ENCODE peak calls at places on chromosomes 11 and 22, in six cellular contexts. One of them, this sample, is unnamed.

GRCh38 chr11:86069408-86070086 is 663 bp upstream of the PICALM start:
- DNase-seq in A549: peak; percentile 86
- DNase-seq in K562: peak; percentile 83
- DNase-seq in endothelial cell of umbilical vein: peak; percentile 98
- DNase-seq in HepG2: peak; percentile 76
- DNase-seq in NB4: peak; percentile 94
- DNase-seq in this sample: peak; percentile 62

GRCh38 chr11:31796523-31797226 is 14.4 kb downstream of the PAX6 start:
- DNase-seq in A549: no peak
- DNase-seq in K562: no peak
- DNase-seq in endothelial cell of umbilical vein: no peak
- DNase-seq in HepG2: no peak
- DNase-seq in NB4: no peak
- DNase-seq in this sample: no peak

GRCh38 chr11:65430406-65431217 is 8.0 kb downstream of the NEAT1 start:
- DNase-seq in A549: peak; percentile 62
- DNase-seq in K562: peak; percentile 44
- DNase-seq in endothelial cell of umbilical vein: peak; percentile 60
- DNase-seq in HepG2: no peak
- DNase-seq in NB4: peak; percentile 39
- DNase-seq in this sample: no peak

GRCh38 chr11:15770798-15771414 is 585.4 kb downstream of the SOX6 start:
- DNase-seq in A549: peak; percentile 36
- DNase-seq in K562: peak; percentile 61
- DNase-seq in endothelial cell of umbilical vein: peak; percentile 16
- DNase-seq in HepG2: peak; percentile 25
- DNase-seq in NB4: peak; percentile 43
- DNase-seq in this sample: no peak

GRCh38 chr11:88352139-88352538 is 14.6 kb upstream of the CTSC start:
- DNase-seq in A549: no peak
- DNase-seq in K562: no peak
- DNase-seq in endothelial cell of umbilical vein: peak; percentile 55
- DNase-seq in HepG2: no peak
- DNase-seq in NB4: no peak
- DNase-seq in this sample: no peak

GRCh38 chr11:88421530-88421929 is 84.0 kb upstream of the CTSC start:
- DNase-seq in A549: no peak
- DNase-seq in K562: peak; percentile 86
- DNase-seq in endothelial cell of umbilical vein: no peak
- DNase-seq in HepG2: no peak
- DNase-seq in NB4: peak; percentile 86
- DNase-seq in this sample: peak; percentile 31

GRCh38 chr22:35436421-35436820 is 36.5 kb downstream of the MCM5 start:
- DNase-seq in A549: no peak
- DNase-seq in K562: no peak
- DNase-seq in endothelial cell of umbilical vein: no peak
- DNase-seq in HepG2: no peak
- DNase-seq in NB4: no peak
- DNase-seq in this sample: no peak

GRCh38 chr11:36454991-36455611 is 55.0 kb downstream of the TRAF6 start:
- DNase-seq in A549: no peak
- DNase-seq in K562: no peak
- DNase-seq in endothelial cell of umbilical vein: no peak
- DNase-seq in HepG2: no peak
- DNase-seq in NB4: peak; percentile 44
- DNase-seq in this sample: no peak

GRCh38 chr22:45343143-45343542 is 33.4 kb downstream of the FAM118A start:
- DNase-seq in A549: no peak
- DNase-seq in K562: no peak
- DNase-seq in endothelial cell of umbilical vein: no peak
- DNase-seq in HepG2: no peak
- DNase-seq in NB4: no peak
- DNase-seq in this sample: no peak

GRCh38 chr11:59866397-59866796 is at the start of gene TCN1:
- DNase-seq in A549: peak; percentile 56
- DNase-seq in K562: no peak
- DNase-seq in endothelial cell of umbilical vein: no peak
- DNase-seq in HepG2: no peak
- DNase-seq in NB4: peak; percentile 93
- DNase-seq in this sample: no peak

GRCh38 chr11:73542175-73542574 is 55.7 kb downstream of the FAM168A start:
- DNase-seq in A549: no peak
- DNase-seq in K562: no peak
- DNase-seq in endothelial cell of umbilical vein: no peak
- DNase-seq in HepG2: no peak
- DNase-seq in NB4: peak; percentile 61
- DNase-seq in this sample: no peak

GRCh38 chr11:69149646-69150045 is 6.1 kb upstream of the SMIM38 start:
- DNase-seq in A549: no peak
- DNase-seq in K562: no peak
- DNase-seq in endothelial cell of umbilical vein: no peak
- DNase-seq in HepG2: no peak
- DNase-seq in NB4: no peak
- DNase-seq in this sample: no peak

GRCh38 chr22:17087176-17088131 is 2.7 kb downstream of the IL17RA start:
- DNase-seq in A549: no peak
- DNase-seq in K562: peak; percentile 27
- DNase-seq in endothelial cell of umbilical vein: no peak
- DNase-seq in HepG2: no peak
- DNase-seq in NB4: peak; percentile 88
- DNase-seq in this sample: peak; percentile 55

GRCh38 chr11:45390407-45390806 is 104.3 kb upstream of the SYT13 start:
- DNase-seq in A549: no peak
- DNase-seq in K562: no peak
- DNase-seq in endothelial cell of umbilical vein: no peak
- DNase-seq in HepG2: peak; percentile 49
- DNase-seq in NB4: peak; percentile 79
- DNase-seq in this sample: no peak

DNA sequence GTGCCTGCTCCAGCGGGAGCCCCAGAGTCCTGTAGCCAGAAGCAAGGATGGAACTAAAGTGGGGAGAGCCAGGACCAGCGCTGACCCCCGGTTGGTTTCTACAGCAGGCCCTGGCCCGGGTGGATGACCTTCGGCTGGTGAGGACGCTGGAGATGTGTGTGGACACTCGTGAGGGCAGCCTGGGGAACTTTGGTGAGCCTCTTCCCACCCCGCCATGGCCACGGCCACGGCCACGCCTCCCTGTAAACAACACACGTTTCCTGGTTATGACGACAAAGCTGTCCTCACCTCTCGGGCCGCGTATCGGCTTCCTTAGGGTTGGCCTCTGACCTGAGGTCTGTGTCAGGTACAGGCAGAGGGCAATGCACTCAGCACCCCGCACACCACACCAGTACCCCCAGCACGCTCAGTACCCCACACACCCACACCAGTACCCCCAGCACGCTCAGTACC is 4.1 kb downstream of the LRRC56 start:
- DNase-seq in A549: no peak
- DNase-seq in K562: no peak
- DNase-seq in endothelial cell of umbilical vein: no peak
- DNase-seq in HepG2: no peak
- DNase-seq in NB4: no peak
- DNase-seq in this sample: no peak
- TF ChIP-seq MYC in A549: no peak
- TF ChIP-seq MYC in K562: no peak
- TF ChIP-seq MYC in endothelial cell of umbilical vein: no peak
- TF ChIP-seq MYC in HepG2: no peak
- TF ChIP-seq MYC in NB4: no peak
- TF ChIP-seq MYC in this sample: no peak

DNA sequence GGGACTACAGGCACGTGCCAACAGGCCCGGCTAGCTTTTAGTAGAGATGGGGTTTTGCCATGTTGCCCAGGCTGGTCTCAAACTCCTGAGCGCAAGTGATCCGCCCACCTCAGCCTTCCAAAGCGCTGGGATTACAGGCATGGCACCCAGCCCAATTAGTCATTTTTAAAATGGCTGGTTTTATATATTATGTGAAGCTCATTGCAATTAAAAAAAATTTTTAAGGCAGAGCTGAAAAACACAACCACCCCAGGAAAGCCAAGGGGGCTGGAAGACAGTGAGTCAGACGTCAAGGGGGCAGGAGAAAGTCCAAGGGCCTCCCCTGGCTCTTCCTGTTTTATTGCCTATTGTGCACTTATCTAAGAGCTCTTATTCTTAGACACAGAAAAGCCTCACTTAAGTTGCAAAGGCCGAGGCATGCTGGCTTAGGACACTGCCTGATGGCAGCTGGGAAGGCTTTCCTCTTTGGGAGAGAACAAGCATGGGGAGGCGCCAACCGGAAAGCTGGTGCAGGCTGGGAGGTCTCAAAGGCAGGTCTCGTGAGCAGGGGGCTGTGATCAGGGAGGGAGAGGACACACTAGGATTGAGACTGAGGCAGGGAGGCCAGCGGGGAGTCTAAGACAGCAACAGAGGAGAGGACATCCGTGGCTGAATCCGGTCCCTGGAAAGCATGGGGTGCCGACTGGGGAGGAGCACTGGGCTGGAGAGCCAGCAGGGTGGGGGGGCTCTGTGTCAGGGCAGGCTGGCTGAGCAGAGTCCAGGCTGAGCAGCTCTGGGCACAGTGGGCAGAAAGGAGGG is 11.1 kb upstream of the OSM start:
- DNase-seq in A549: no peak
- DNase-seq in K562: no peak
- DNase-seq in endothelial cell of umbilical vein: peak; percentile 89
- DNase-seq in HepG2: no peak
- DNase-seq in NB4: peak; percentile 85
- DNase-seq in this sample: no peak
- TF ChIP-seq MYC in A549: no peak
- TF ChIP-seq MYC in K562: no peak
- TF ChIP-seq MYC in endothelial cell of umbilical vein: no peak
- TF ChIP-seq MYC in HepG2: no peak
- TF ChIP-seq MYC in NB4: no peak
- TF ChIP-seq MYC in this sample: no peak

DNA sequence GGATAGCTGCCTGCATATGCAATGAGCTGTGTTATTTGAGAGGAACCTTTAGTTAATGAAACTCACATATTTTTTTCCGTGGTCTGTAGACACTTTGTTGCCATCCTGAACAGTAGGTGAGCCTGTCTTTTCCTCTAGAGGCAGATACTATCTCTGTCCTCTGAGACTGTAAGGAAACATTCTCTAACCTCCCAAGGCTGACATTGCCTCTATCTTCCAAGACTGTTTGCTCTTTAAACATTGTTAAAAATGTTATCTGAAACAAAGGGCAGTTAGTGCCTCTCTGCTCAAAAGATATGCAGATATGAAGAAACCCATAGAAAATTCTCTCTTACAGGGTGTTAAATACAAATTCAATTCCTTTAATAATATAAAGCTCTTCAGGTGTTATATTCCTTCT is 963.8 kb upstream of the CNTN5 start:
- DNase-seq in A549: no peak
- DNase-seq in K562: peak; percentile 37
- DNase-seq in endothelial cell of umbilical vein: no peak
- DNase-seq in HepG2: no peak
- DNase-seq in NB4: no peak
- DNase-seq in this sample: no peak
- TF ChIP-seq MYC in A549: no peak
- TF ChIP-seq MYC in K562: no peak
- TF ChIP-seq MYC in endothelial cell of umbilical vein: no peak
- TF ChIP-seq MYC in HepG2: no peak
- TF ChIP-seq MYC in NB4: no peak
- TF ChIP-seq MYC in this sample: no peak

GRCh38 chr11:128719556-128719824 is 25.6 kb downstream of the FLI1 start:
- DNase-seq in A549: no peak
- DNase-seq in K562: no peak
- DNase-seq in endothelial cell of umbilical vein: no peak
- DNase-seq in HepG2: no peak
- DNase-seq in NB4: no peak
- DNase-seq in this sample: no peak
- TF ChIP-seq MYC in A549: no peak
- TF ChIP-seq MYC in K562: no peak
- TF ChIP-seq MYC in endothelial cell of umbilical vein: no peak
- TF ChIP-seq MYC in HepG2: no peak
- TF ChIP-seq MYC in NB4: no peak
- TF ChIP-seq MYC in this sample: no peak

GRCh38 chr22:32336185-32336603 is 21.5 kb upstream of the RFPL3 start:
- DNase-seq in A549: no peak
- DNase-seq in K562: no peak
- DNase-seq in endothelial cell of umbilical vein: no peak
- DNase-seq in HepG2: no peak
- DNase-seq in NB4: no peak
- DNase-seq in this sample: no peak

GRCh38 chr22:32335471-32335870 is 22.2 kb upstream of the RFPL3 start:
- DNase-seq in A549: no peak
- DNase-seq in K562: no peak
- DNase-seq in endothelial cell of umbilical vein: no peak
- DNase-seq in HepG2: no peak
- DNase-seq in NB4: no peak
- DNase-seq in this sample: no peak

GRCh38 chr22:32333769-32334639 is 23.7 kb upstream of the RFPL3 start:
- DNase-seq in A549: no peak
- DNase-seq in K562: no peak
- DNase-seq in endothelial cell of umbilical vein: no peak
- DNase-seq in HepG2: no peak
- DNase-seq in NB4: no peak
- DNase-seq in this sample: no peak

GRCh38 chr22:32333141-32333768 is 24.4 kb upstream of the RFPL3 start:
- DNase-seq in A549: no peak
- DNase-seq in K562: no peak
- DNase-seq in endothelial cell of umbilical vein: no peak
- DNase-seq in HepG2: no peak
- DNase-seq in NB4: no peak
- DNase-seq in this sample: no peak

GRCh38 chr22:32334640-32335365 is 22.9 kb upstream of the RFPL3 start:
- DNase-seq in A549: no peak
- DNase-seq in K562: no peak
- DNase-seq in endothelial cell of umbilical vein: no peak
- DNase-seq in HepG2: no peak
- DNase-seq in NB4: no peak
- DNase-seq in this sample: no peak
- TF ChIP-seq MYC in A549: no peak
- TF ChIP-seq MYC in K562: no peak
- TF ChIP-seq MYC in endothelial cell of umbilical vein: no peak
- TF ChIP-seq MYC in HepG2: no peak
- TF ChIP-seq MYC in NB4: no peak
- TF ChIP-seq MYC in this sample: no peak

This sample was measured in GM12878.